ENCODE peak calls at places on chromosomes 12 and 14, in four cellular contexts. One of them, this sample, is unnamed.

GRCh38 chr14:89304972-89305703 is 111.9 kb downstream of the FOXN3 start:
- DNase-seq in HepG2: no peak
- DNase-seq in mesenchymal stem cell: peak
- DNase-seq in K562: no peak
- DNase-seq in this sample: no peak

GRCh38 chr14:105884808-105885281 is 358.5 kb downstream of the TMEM121 start:
- DNase-seq in mesenchymal stem cell: no peak
- DNase-seq in K562: no peak
- DNase-seq in HepG2: no peak
- DNase-seq in this sample: no peak

GRCh38 chr12:26011099-26011498 is 52.6 kb downstream of the RASSF8 start:
- DNase-seq in mesenchymal stem cell: peak
- DNase-seq in K562: no peak
- DNase-seq in HepG2: no peak
- DNase-seq in this sample: no peak

GRCh38 chr14:20697273-20698017 is 8.9 kb downstream of the ANG start:
- DNase-seq in HepG2: peak
- DNase-seq in mesenchymal stem cell: peak
- DNase-seq in K562: peak
- DNase-seq in this sample: no peak

GRCh38 chr12:39426636-39427245 is 16.2 kb downstream of the KIF21A start:
- DNase-seq in mesenchymal stem cell: peak
- DNase-seq in K562: no peak
- DNase-seq in HepG2: no peak
- DNase-seq in this sample: peak

GRCh38 chr12:49345048-49345839 is 1.4 kb upstream of the DNAJC22 start:
- DNase-seq in HepG2: no peak
- DNase-seq in K562: no peak
- DNase-seq in mesenchymal stem cell: no peak
- DNase-seq in this sample: no peak

GRCh38 chr12:5407457-5407856 is 24.5 kb upstream of the NTF3 start:
- DNase-seq in mesenchymal stem cell: no peak
- DNase-seq in HepG2: no peak
- DNase-seq in K562: no peak
- DNase-seq in this sample: no peak

GRCh38 chr12:85580562-85581168 is 255.5 kb downstream of the RASSF9 start:
- DNase-seq in mesenchymal stem cell: no peak
- DNase-seq in K562: no peak
- DNase-seq in HepG2: no peak
- DNase-seq in this sample: no peak

GRCh38 chr12:42570076-42570475 is 19.5 kb downstream of the PRICKLE1 start:
- DNase-seq in HepG2: no peak
- DNase-seq in mesenchymal stem cell: no peak
- DNase-seq in K562: no peak
- DNase-seq in this sample: no peak

GRCh38 chr12:53985358-53985899 is 483 bp downstream of the HOXC10 start:
- DNase-seq in K562: no peak
- DNase-seq in mesenchymal stem cell: no peak
- DNase-seq in HepG2: no peak
- DNase-seq in this sample: no peak

GRCh38 chr12:50081096-50081808 is 3.9 kb upstream of the SMARCD1 start:
- DNase-seq in HepG2: no peak
- DNase-seq in K562: no peak
- DNase-seq in mesenchymal stem cell: no peak
- DNase-seq in this sample: no peak

GRCh38 chr12:69689638-69690037 is 9.5 kb downstream of the BEST3 start:
- DNase-seq in HepG2: no peak
- DNase-seq in mesenchymal stem cell: no peak
- DNase-seq in K562: no peak
- DNase-seq in this sample: no peak

GRCh38 chr12:117622741-117623140 is 261.3 kb upstream of the NOS1 start:
- DNase-seq in HepG2: no peak
- DNase-seq in K562: no peak
- DNase-seq in mesenchymal stem cell: no peak
- DNase-seq in this sample: peak

GRCh38 chr12:81797100-81797499 is 38.0 kb upstream of the PPFIA2 start:
- DNase-seq in mesenchymal stem cell: peak
- DNase-seq in K562: no peak
- DNase-seq in HepG2: peak
- DNase-seq in this sample: no peak

GRCh38 chr14:97218713-97219355 is 421.7 kb downstream of the VRK1 start:
- DNase-seq in mesenchymal stem cell: no peak
- DNase-seq in HepG2: no peak
- DNase-seq in K562: no peak
- DNase-seq in this sample: no peak

GRCh38 chr14:74347795-74348100 is 523 bp upstream of the VRTN start:
- DNase-seq in HepG2: no peak
- DNase-seq in mesenchymal stem cell: no peak
- DNase-seq in K562: no peak
- DNase-seq in this sample: no peak

GRCh38 chr14:100529561-100530031 is 57.6 kb downstream of the BEGAIN start:
- DNase-seq in mesenchymal stem cell: no peak
- DNase-seq in HepG2: no peak
- DNase-seq in K562: no peak
- DNase-seq in this sample: no peak

GRCh38 chr12:117012189-117012805 is 86.9 kb downstream of the TESC start:
- DNase-seq in HepG2: no peak
- DNase-seq in mesenchymal stem cell: peak
- DNase-seq in K562: no peak
- DNase-seq in this sample: no peak

GRCh38 chr12:116926283-116927243 is 15.8 kb downstream of the FBXW8 start:
- DNase-seq in HepG2: no peak
- DNase-seq in mesenchymal stem cell: no peak
- DNase-seq in K562: no peak
- DNase-seq in this sample: no peak

GRCh38 chr12:88944403-88944802 is 364.1 kb upstream of the KITLG start:
- DNase-seq in HepG2: peak
- DNase-seq in mesenchymal stem cell: peak
- DNase-seq in K562: no peak
- DNase-seq in this sample: no peak

GRCh38 chr14:23899788-23900187 is 53.8 kb upstream of the DHRS4 start:
- DNase-seq in K562: no peak
- DNase-seq in HepG2: no peak
- DNase-seq in mesenchymal stem cell: no peak
- DNase-seq in this sample: no peak

GRCh38 chr14:74502236-74503019 is 8.9 kb downstream of the ISCA2 start:
- DNase-seq in HepG2: peak
- DNase-seq in K562: peak
- DNase-seq in mesenchymal stem cell: peak
- DNase-seq in this sample: no peak

GRCh38 chr12:119249441-119249840 is 70.7 kb downstream of the HSPB8 start:
- DNase-seq in mesenchymal stem cell: no peak
- DNase-seq in K562: no peak
- DNase-seq in HepG2: no peak
- DNase-seq in this sample: no peak

GRCh38 chr14:50001146-50001998 is 108.5 kb downstream of the ARF6 start:
- DNase-seq in HepG2: peak
- DNase-seq in mesenchymal stem cell: peak
- DNase-seq in K562: peak
- DNase-seq in this sample: no peak

GRCh38 chr14:57480044-57480443 is 13.6 kb downstream of the CCDC198 start:
- DNase-seq in K562: no peak
- DNase-seq in HepG2: no peak
- DNase-seq in mesenchymal stem cell: peak
- DNase-seq in this sample: no peak

GRCh38 chr12:71411635-71412034 is 28.0 kb upstream of the LGR5 start:
- DNase-seq in mesenchymal stem cell: no peak
- DNase-seq in HepG2: peak
- DNase-seq in K562: no peak
- DNase-seq in this sample: no peak

GRCh38 chr12:132530451-132530850 is 40.5 kb downstream of the FBRSL1 start:
- DNase-seq in mesenchymal stem cell: no peak
- DNase-seq in HepG2: no peak
- DNase-seq in K562: no peak
- DNase-seq in this sample: no peak

DNA sequence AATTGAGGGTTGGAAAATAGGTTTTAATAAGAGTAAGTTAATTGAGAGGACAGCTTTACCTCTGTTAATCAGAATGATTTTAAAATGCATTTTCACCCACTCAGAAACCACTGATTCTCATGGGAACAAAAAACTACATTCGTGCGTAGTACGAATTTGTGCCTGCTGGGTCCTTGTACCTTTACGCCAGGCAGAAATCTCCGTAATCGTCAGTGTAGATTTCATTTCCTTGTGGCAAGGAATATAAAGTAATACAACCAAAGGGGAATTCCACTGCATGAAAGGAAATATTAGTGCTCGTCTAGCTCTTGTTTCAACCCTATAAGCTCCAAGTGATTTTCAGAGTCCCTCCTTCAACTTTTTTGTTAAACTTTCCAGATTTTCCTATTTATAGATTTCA is 90.5 kb downstream of the ETV6 start:
- DNase-seq in K562: no peak
- DNase-seq in mesenchymal stem cell: no peak
- DNase-seq in HepG2: no peak
- DNase-seq in this sample: no peak
- H3K4me2 ChIP-seq in K562: no peak
- H3K4me2 ChIP-seq in mesenchymal stem cell: no peak
- H3K4me2 ChIP-seq in HepG2: no peak
- H3K4me2 ChIP-seq in this sample: no peak

GRCh38 chr14:93044116-93044515 is 71.6 kb downstream of the ITPK1 start:
- DNase-seq in HepG2: no peak
- DNase-seq in K562: no peak
- DNase-seq in mesenchymal stem cell: no peak
- DNase-seq in this sample: peak
- H3K27ac ChIP-seq in HepG2: peak
- H3K27ac ChIP-seq in K562: no peak
- H3K27ac ChIP-seq in mesenchymal stem cell: no peak
- H3K27ac ChIP-seq in this sample: peak

GRCh38 chr12:29750131-29750927 is 33.4 kb downstream of the TMTC1 start:
- DNase-seq in K562: no peak
- DNase-seq in mesenchymal stem cell: no peak
- DNase-seq in HepG2: no peak
- DNase-seq in this sample: no peak
- H3K9ac ChIP-seq in K562: no peak
- H3K9ac ChIP-seq in mesenchymal stem cell: no peak
- H3K9ac ChIP-seq in HepG2: no peak
- H3K9ac ChIP-seq in this sample: no peak

GRCh38 chr12:24379493-24379892 is 430.0 kb upstream of the SOX5 start:
- DNase-seq in K562: no peak
- DNase-seq in HepG2: no peak
- DNase-seq in mesenchymal stem cell: no peak
- DNase-seq in this sample: no peak
- H3K4me2 ChIP-seq in K562: no peak
- H3K4me2 ChIP-seq in HepG2: no peak
- H3K4me2 ChIP-seq in mesenchymal stem cell: no peak
- H3K4me2 ChIP-seq in this sample: no peak

DNA sequence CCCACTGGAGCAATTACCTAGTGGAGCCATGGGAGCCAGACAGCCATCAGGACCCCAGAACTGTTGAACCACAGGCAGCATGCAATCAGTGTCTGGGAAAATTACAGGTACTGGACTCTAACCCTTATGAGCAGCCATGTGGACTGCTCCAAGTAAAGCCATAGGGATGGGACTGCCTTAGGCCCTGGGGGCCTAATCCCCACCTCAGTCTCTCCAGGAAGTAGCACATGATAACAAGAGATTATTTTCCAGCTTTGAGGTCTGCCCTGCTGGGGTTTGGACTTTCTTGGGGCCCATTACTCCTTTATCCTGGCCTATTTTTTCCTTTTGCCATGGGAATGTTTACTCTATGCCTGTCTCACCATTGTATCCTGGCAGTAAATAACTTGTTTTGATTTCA is 226.8 kb downstream of the AEBP2 start:
- DNase-seq in mesenchymal stem cell: no peak
- DNase-seq in K562: no peak
- DNase-seq in HepG2: no peak
- DNase-seq in this sample: no peak
- H3K27ac ChIP-seq in mesenchymal stem cell: no peak
- H3K27ac ChIP-seq in K562: no peak
- H3K27ac ChIP-seq in HepG2: no peak
- H3K27ac ChIP-seq in this sample: no peak

DNA sequence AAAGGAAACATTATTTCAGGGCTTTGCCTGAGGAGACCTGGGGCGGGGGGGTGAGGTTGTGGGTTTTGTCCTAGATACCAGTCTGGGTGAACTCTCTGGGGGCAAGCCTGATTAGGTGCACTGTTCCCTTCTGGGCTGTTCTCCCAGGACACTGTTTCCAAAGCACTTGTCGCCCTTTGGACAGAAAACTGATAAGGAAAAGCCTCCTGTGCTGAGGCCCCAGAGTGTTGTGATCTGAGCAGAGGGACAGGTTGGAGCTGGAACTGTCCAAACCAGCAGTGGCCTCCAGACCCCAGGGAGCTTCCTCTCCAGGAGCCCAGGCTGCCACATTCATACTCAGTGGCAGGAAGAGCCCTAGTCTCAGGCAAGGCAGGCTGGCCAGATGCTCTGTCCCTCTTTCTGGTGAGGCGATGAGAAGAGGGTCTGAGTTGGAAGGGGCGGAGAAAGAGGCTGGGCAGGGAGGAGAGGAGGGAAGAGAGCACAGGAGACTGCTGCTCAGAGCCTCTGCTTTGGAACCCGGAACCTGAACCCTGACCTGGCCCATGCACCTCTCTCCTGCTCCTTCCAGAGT is 1.9 kb downstream of the GALNT16 start:
- DNase-seq in mesenchymal stem cell: no peak
- DNase-seq in K562: no peak
- DNase-seq in HepG2: peak
- DNase-seq in this sample: no peak
- H3K9ac ChIP-seq in mesenchymal stem cell: peak
- H3K9ac ChIP-seq in K562: no peak
- H3K9ac ChIP-seq in HepG2: no peak
- H3K9ac ChIP-seq in this sample: no peak

GRCh38 chr12:96882862-96883261 is 24.2 kb upstream of the NEDD1 start:
- DNase-seq in K562: no peak
- DNase-seq in mesenchymal stem cell: peak
- DNase-seq in HepG2: no peak
- DNase-seq in this sample: no peak

GRCh38 chr12:96890331-96890730 is 16.7 kb upstream of the NEDD1 start:
- DNase-seq in HepG2: no peak
- DNase-seq in mesenchymal stem cell: no peak
- DNase-seq in K562: no peak
- DNase-seq in this sample: no peak

GRCh38 chr12:96883571-96883970 is 23.5 kb upstream of the NEDD1 start:
- DNase-seq in K562: no peak
- DNase-seq in HepG2: no peak
- DNase-seq in mesenchymal stem cell: peak
- DNase-seq in this sample: no peak

GRCh38 chr12:96889273-96889933 is 17.7 kb upstream of the NEDD1 start:
- DNase-seq in K562: no peak
- DNase-seq in HepG2: no peak
- DNase-seq in mesenchymal stem cell: no peak
- DNase-seq in this sample: peak

DNA sequence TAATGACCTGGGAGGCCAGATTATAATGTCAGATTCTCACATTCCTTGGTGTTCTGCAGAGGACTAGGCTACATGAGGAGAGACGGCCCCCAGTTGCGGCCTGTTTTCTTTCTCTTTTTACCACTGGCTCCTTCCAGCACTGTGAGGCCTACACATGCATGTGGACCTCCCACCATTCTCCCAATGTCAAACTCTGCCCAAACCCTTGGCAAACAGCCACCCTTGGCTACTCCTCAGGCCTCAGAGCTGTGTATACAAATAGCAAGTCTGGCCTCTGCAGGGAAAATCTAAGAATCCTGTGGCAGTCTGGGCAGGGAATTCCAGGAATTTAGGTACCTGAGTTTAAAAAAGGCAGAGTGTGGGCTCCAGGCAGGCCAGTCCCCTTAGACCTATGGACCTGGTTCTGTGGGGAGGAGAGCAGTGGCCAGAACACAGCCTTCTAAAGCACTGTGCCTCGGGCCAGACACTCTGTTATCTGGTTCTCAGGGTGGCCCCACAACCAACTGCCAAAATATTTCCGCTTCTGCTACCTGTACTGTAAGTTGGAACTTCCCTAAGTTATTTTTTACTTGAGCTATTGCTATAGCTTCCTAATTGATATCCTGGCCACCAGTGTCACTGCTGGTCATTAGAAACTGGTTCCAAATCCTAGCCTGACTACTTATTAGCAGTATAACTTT is 19.9 kb upstream of the NEDD1 start:
- DNase-seq in K562: no peak
- DNase-seq in HepG2: no peak
- DNase-seq in mesenchymal stem cell: no peak
- DNase-seq in this sample: no peak
- H3K4me2 ChIP-seq in K562: no peak
- H3K4me2 ChIP-seq in HepG2: no peak
- H3K4me2 ChIP-seq in mesenchymal stem cell: no peak
- H3K4me2 ChIP-seq in this sample: no peak

This sample was measured in keratinocyte.